ENCODE peak calls at places on chromosomes 13 and 19, in seven cellular contexts. G, L, W, T, Q, D and N are unnamed samples.

GRCh38 chr13:111665691-111666095 is 345.3 kb downstream of the TEX29 start:
- DNase-seq in G (no peak), L (no peak), W (no peak), T (no peak), Q (no peak), D (no peak), N (no peak)

GRCh38 chr13:92224052-92224821 is 825.8 kb downstream of the GPC5 start:
- DNase-seq in G (no peak), L (no peak), W (no peak), T (no peak), Q (no peak), D (no peak), N (peak)

GRCh38 chr13:41668130-41668757 is 210.9 kb downstream of the RGCC start:
- DNase-seq in G (peak), L (peak), W (peak), T (peak), Q (peak), D (peak), N (peak)

GRCh38 chr19:33248553-33248953 is 22.9 kb upstream of the SLC7A10 start:
- DNase-seq in G (no peak), L (no peak), W (no peak), T (no peak), Q (no peak), D (no peak), N (no peak)

GRCh38 chr19:27744926-27745844 is 1467.8 kb downstream of the UQCRFS1 start:
- DNase-seq in G (no peak), L (no peak), W (no peak), T (no peak), Q (no peak), D (no peak), N (no peak)

GRCh38 chr19:56107626-56108351 is 13.3 kb downstream of the ZNF787 start:
- DNase-seq in G (peak), L (no peak), W (no peak), T (no peak), Q (no peak), D (no peak), N (no peak)

GRCh38 chr19:55809381-55810058 is 22.3 kb downstream of the NLRP11 start:
- DNase-seq in G (peak), L (peak), W (peak), T (peak), Q (peak), D (no peak), N (peak)

GRCh38 chr13:49370390-49370789 is 73.5 kb downstream of the CAB39L start:
- DNase-seq in G (no peak), L (no peak), W (no peak), T (no peak), Q (no peak), D (no peak), N (no peak)

GRCh38 chr13:101327844-101328243 is 88.5 kb downstream of the NALCN start:
- DNase-seq in G (no peak), L (no peak), W (no peak), T (no peak), Q (no peak), D (no peak), N (no peak)

GRCh38 chr19:28737021-28737525 is 475.9 kb downstream of the UQCRFS1 start:
- DNase-seq in G (peak), L (no peak), W (no peak), T (no peak), Q (no peak), D (no peak), N (peak)

GRCh38 chr19:2077398-2077797 is 18.7 kb downstream of the MOB3A start:
- DNase-seq in G (no peak), L (no peak), W (no peak), T (no peak), Q (no peak), D (no peak), N (no peak)

GRCh38 chr19:2070986-2071673 is 20.1 kb upstream of the MKNK2 start:
- DNase-seq in G (no peak), L (no peak), W (no peak), T (no peak), Q (no peak), D (no peak), N (no peak)

GRCh38 chr19:2076481-2077082 is 19.5 kb downstream of the MOB3A start:
- DNase-seq in G (no peak), L (no peak), W (no peak), T (no peak), Q (no peak), D (no peak), N (no peak)

GRCh38 chr19:2070436-2070827 is 19.4 kb upstream of the MKNK2 start:
- DNase-seq in G (no peak), L (no peak), W (no peak), T (no peak), Q (no peak), D (no peak), N (no peak)

DNA sequence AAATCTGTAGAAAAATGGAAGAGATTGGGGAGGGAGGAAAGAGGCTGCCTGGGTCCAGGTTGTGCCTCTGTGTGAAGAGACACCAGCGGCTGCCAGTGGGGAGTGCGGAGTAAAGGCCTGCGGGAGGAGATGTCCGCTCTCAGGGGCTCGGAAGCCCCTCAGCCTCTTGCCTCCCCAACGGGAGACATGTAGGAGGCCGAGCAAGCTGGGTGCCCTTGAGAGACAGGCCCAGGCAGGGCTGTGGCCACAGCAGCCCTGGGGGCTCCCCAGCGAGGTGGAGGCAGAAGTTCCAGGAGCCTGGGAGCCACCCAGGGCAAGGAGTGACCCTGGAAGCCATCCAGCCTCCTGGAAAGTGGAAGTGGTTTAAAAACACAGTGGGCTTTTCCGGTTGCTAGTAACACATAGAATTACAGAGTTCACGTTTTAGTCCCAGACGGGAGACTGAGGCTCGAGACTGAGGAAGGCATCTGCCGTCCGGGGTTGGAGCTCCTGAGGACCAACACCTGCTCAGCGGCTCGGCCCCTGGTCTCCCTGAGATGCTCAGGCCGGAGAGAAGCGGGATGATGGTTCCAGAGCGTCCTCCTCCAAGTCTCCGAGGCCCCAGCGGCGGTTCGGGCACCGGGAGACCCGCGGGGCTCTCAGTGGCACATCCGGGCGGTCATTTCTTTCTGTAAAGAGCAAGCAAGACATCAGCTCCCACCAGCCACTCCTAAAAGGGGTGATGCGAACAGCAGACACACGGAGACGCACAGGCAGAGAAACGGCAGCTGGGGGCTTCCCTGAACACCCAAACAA is 21.9 kb upstream of the MKNK2 start:
- DNase-seq in G (no peak), L (no peak), W (no peak), T (no peak), Q (no peak), D (no peak), N (no peak)
- TF ChIP-seq POLR2AphosphoS5 in G (no peak), L (no peak), W (no peak), T (no peak), Q (no peak), D (no peak), N (no peak)

GRCh38 chr19:45406165-45406956 is at the start of gene POLR1G:
- DNase-seq in G (peak), L (peak), W (peak), T (peak), Q (no peak), D (peak), N (peak)
- TF ChIP-seq POLR2AphosphoS5 in G (peak), L (peak), W (peak), T (peak), Q (peak), D (peak), N (peak)

GRCh38 chr13:79831556-79831955 is 350.6 kb downstream of the NDFIP2 start:
- DNase-seq in G (no peak), L (no peak), W (no peak), T (no peak), Q (no peak), D (no peak), N (no peak)

GRCh38 chr13:79830945-79831344 is 350.0 kb downstream of the NDFIP2 start:
- DNase-seq in G (no peak), L (no peak), W (no peak), T (no peak), Q (no peak), D (no peak), N (no peak)

GRCh38 chr13:79837741-79838450 is 356.9 kb downstream of the NDFIP2 start:
- DNase-seq in G (no peak), L (no peak), W (no peak), T (no peak), Q (no peak), D (no peak), N (no peak)

GRCh38 chr13:79830426-79830825 is 349.5 kb downstream of the NDFIP2 start:
- DNase-seq in G (no peak), L (no peak), W (no peak), T (no peak), Q (no peak), D (no peak), N (no peak)

GRCh38 chr13:79833972-79834371 is 353.0 kb downstream of the NDFIP2 start:
- DNase-seq in G (no peak), L (no peak), W (no peak), T (no peak), Q (no peak), D (no peak), N (no peak)
- TF ChIP-seq POLR2AphosphoS5 in G (no peak), L (no peak), W (no peak), T (no peak), Q (no peak), D (no peak), N (no peak)

GRCh38 chr13:51192348-51192747 is 29.9 kb upstream of the FAM124A start:
- DNase-seq in G (no peak), L (peak), W (no peak), T (no peak), Q (no peak), D (no peak), N (no peak)
- TF ChIP-seq POLR2AphosphoS5 in G (no peak), L (no peak), W (no peak), T (no peak), Q (no peak), D (no peak), N (no peak)

DNA sequence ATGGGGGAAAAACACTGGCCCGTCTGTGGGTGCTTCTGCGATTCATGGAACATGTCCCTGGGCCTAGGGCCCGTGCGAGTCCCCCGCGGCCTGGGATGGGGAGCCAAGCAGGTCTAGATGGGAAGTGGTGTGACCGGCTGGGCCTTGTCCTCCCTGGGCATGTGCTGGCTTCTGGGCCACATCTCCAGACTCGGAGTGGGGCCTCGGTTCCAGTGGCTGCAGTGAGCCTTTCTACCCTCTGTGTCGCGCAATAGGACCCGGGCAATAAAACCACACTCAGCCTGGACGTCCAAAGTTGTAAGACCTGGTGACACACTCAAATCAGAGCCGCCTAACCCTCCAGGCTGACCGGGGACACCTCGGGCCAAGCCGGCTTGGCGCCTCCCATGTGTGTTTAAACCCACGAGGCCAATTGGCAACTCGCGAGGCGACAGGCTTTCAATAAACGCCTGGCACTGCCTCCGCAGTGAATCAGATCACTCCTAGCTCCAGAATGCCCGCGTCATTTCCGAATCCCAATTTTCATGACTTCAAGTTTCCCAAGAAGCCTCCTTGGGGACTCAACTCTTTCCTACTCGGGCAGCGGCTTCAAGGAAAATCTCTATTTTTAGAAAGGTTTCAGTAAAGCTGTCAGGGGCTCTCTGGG is 57.3 kb downstream of the KLF2 start:
- DNase-seq in G (no peak), L (no peak), W (no peak), T (no peak), Q (no peak), D (peak), N (no peak)
- TF ChIP-seq POLR2AphosphoS5 in G (no peak), L (no peak), W (peak), T (no peak), Q (no peak), D (peak), N (no peak)